ENCODE peak calls at places on chromosome 6, in eight cellular contexts. O is activated CD8-positive, alpha-beta memory T cell treated with anti-CD3 and anti-CD28 coated beads, Interleukin-2, amount 50 U/mL, for 48 hours; P is astrocyte; J is fibroblast of gingiva; N is NAMALWA; F is right lobe of liver; R is ELF-1; G is progenitor cell of endocrine pancreas. K is an unnamed sample.

GRCh38 chr6:155154158-155154830 is 109.5 kb upstream of the CLDN20 start:
- DNase-seq in O (peak), N (no peak), R (no peak), P (peak), J (peak), F (no peak), G (no peak), K (peak)

GRCh38 chr6:156767603-156768467 is 9.3 kb upstream of the ARID1B start:
- DNase-seq in O (no peak), P (no peak), R (no peak), F (no peak), G (no peak), N (peak), J (peak), K (no peak)

GRCh38 chr6:470901-471448 is 79.4 kb downstream of the IRF4 start:
- DNase-seq in N (peak), G (no peak), R (no peak), P (no peak), F (no peak), J (no peak), O (no peak), K (no peak)

GRCh38 chr6:68724054-68724453 is 89.0 kb downstream of the ADGRB3 start:
- DNase-seq in O (no peak), N (no peak), R (no peak), F (no peak), G (no peak), P (no peak), J (no peak), K (no peak)

GRCh38 chr6:150301871-150302800 is 66.7 kb upstream of the IYD start:
- DNase-seq in N (no peak), P (peak), R (no peak), G (no peak), F (no peak), O (no peak), J (no peak), K (peak)

GRCh38 chr6:143575840-143576498 is 64.4 kb upstream of the FUCA2 start:
- DNase-seq in N (no peak), R (no peak), O (no peak), J (no peak), P (no peak), F (no peak), G (no peak), K (no peak)

GRCh38 chr6:113439861-113440260 is 417.3 kb upstream of the MARCKS start:
- DNase-seq in O (no peak), P (no peak), J (no peak), F (no peak), N (no peak), R (no peak), G (no peak), K (no peak)

GRCh38 chr6:124881898-124882579 is 80.2 kb upstream of the RNF217 start:
- DNase-seq in J (peak), R (peak), F (no peak), N (peak), O (no peak), G (no peak), P (peak), K (no peak)

GRCh38 chr6:128519132-128519930 is 1.1 kb downstream of the PTPRK start:
- DNase-seq in N (no peak), F (peak), R (peak), G (peak), P (peak), J (peak), O (peak), K (no peak)

GRCh38 chr6:53358440-53359087 is 9.8 kb upstream of the ELOVL5 start:
- DNase-seq in G (no peak), R (no peak), P (no peak), F (no peak), J (no peak), N (peak), O (no peak), K (no peak)

GRCh38 chr6:87670707-87671106 is 31.3 kb downstream of the AKIRIN2 start:
- DNase-seq in N (no peak), G (no peak), J (no peak), P (no peak), F (no peak), O (no peak), R (no peak), K (no peak)

GRCh38 chr6:28488916-28489365 is 26.7 kb downstream of the GPX6 start:
- DNase-seq in N (no peak), F (no peak), G (no peak), J (peak), P (peak), R (peak), O (peak), K (no peak)

GRCh38 chr6:3226422-3227362 is 761 bp downstream of the TUBB2B start:
- DNase-seq in J (no peak), P (peak), F (no peak), N (no peak), G (peak), O (no peak), R (peak), K (no peak)

GRCh38 chr6:108837236-108837971 is 10.8 kb upstream of the ARMC2 start:
- DNase-seq in F (no peak), P (peak), N (peak), J (no peak), G (no peak), R (no peak), O (no peak), K (no peak)

GRCh38 chr6:126110494-126111270 is 124.3 kb downstream of the TRMT11 start:
- DNase-seq in R (no peak), G (no peak), P (peak), J (no peak), F (no peak), N (no peak), O (no peak), K (no peak)

GRCh38 chr6:72621243-72622093 is at the start of gene KCNQ5:
- DNase-seq in R (peak), J (no peak), O (peak), F (no peak), G (peak), P (no peak), N (peak), K (no peak)

GRCh38 chr6:128208078-128208477 is 307.2 kb upstream of the THEMIS start:
- DNase-seq in P (peak), R (no peak), F (no peak), G (no peak), J (no peak), O (no peak), N (no peak), K (no peak)

GRCh38 chr6:165573671-165574070 is 89.4 kb downstream of the PDE10A start:
- DNase-seq in G (no peak), J (no peak), O (no peak), P (peak), N (no peak), R (no peak), F (no peak), K (no peak)

GRCh38 chr6:13407709-13408695 is 79.4 kb downstream of the GFOD1 start:
- DNase-seq in P (peak), F (peak), J (peak), G (no peak), N (no peak), O (no peak), R (no peak), K (peak)

GRCh38 chr6:19757036-19757435 is 80.1 kb upstream of the ID4 start:
- DNase-seq in F (no peak), N (no peak), J (no peak), G (no peak), R (no peak), O (no peak), P (peak), K (no peak)

GRCh38 chr6:169981051-169981450 is 229.6 kb downstream of the ERMARD start:
- DNase-seq in G (no peak), N (no peak), F (no peak), P (no peak), O (no peak), J (no peak), R (no peak), K (no peak)

GRCh38 chr6:11263185-11263817 is 30.8 kb upstream of the NEDD9 start:
- DNase-seq in N (no peak), F (peak), G (no peak), J (peak), O (no peak), P (peak), R (peak), K (peak)

GRCh38 chr6:67814262-67814661 is 820.8 kb upstream of the ADGRB3 start:
- DNase-seq in P (no peak), F (no peak), G (no peak), J (no peak), R (no peak), N (no peak), O (no peak), K (no peak)

GRCh38 chr6:170040115-170040500 is 250.8 kb downstream of the DLL1 start:
- DNase-seq in R (no peak), N (no peak), G (no peak), P (no peak), J (no peak), O (no peak), F (no peak), K (no peak)

GRCh38 chr6:37125779-37126553 is 44.0 kb upstream of the PIM1 start:
- DNase-seq in F (no peak), G (peak), J (no peak), N (no peak), O (no peak), R (peak), P (no peak), K (no peak)

GRCh38 chr6:87837444-87837843 is 135.4 kb upstream of the AKIRIN2 start:
- DNase-seq in O (no peak), P (no peak), F (no peak), N (no peak), J (no peak), G (no peak), R (no peak), K (no peak)

GRCh38 chr6:137210903-137211302 is 8.3 kb downstream of the IFNGR1 start:
- DNase-seq in J (peak), P (peak), O (no peak), N (no peak), F (no peak), R (no peak), G (no peak), K (no peak)

GRCh38 chr6:127518710-127519468 is at the start of gene MTCL3:
- DNase-seq in F (no peak), G (no peak), N (no peak), R (peak), P (peak), O (peak), J (peak), K (no peak)

GRCh38 chr6:16179970-16180431 is 51.1 kb downstream of the MYLIP start:
- DNase-seq in P (no peak), J (no peak), N (no peak), F (no peak), O (no peak), G (no peak), R (no peak), K (no peak)

GRCh38 chr6:43970913-43971775 is 156.1 kb downstream of the MRPL14 start:
- DNase-seq in G (no peak), O (peak), R (no peak), J (peak), F (peak), N (no peak), P (no peak), K (no peak)

GRCh38 chr6:125558451-125558850 is 191.0 kb upstream of the HEY2 start:
- DNase-seq in F (no peak), J (no peak), P (no peak), R (peak), N (no peak), O (no peak), G (no peak), K (no peak)

GRCh38 chr6:90247262-90247661 is 49.4 kb downstream of the BACH2 start:
- DNase-seq in F (no peak), N (no peak), O (no peak), R (no peak), J (no peak), P (no peak), G (no peak), K (no peak)

GRCh38 chr6:68975064-68975463 is 340.0 kb downstream of the ADGRB3 start:
- DNase-seq in J (no peak), R (no peak), G (no peak), P (peak), N (no peak), O (no peak), F (no peak), K (no peak)

GRCh38 chr6:85498596-85499258 is 48.8 kb downstream of the NT5E start:
- DNase-seq in G (no peak), J (peak), P (peak), F (no peak), N (no peak), O (no peak), R (no peak), K (no peak)

K was measured in non-pigmented ciliary epithelial cell.